ENCODE peak calls at places on chromosomes 4 and X, in nine cellular contexts. One of them, this sample, is unnamed.

GRCh38 chrX:78024349-78025108 is 55.1 kb upstream of the PGAM4 start:
- DNase-seq in neuronal stem cell: no peak
- DNase-seq in left ventricle myocardium inferior: peak; percentile 13
- DNase-seq in Karpas-422: peak; percentile 69
- DNase-seq in H9: peak; percentile 37
- DNase-seq in endodermal cell: peak; percentile 53
- DNase-seq in hepatocyte: peak; percentile 10
- DNase-seq in right atrium auricular region: no peak
- DNase-seq in heart right ventricle: peak; percentile 8
- DNase-seq in this sample: peak; percentile 2

GRCh38 chr4:151359576-151359975 is 34.2 kb upstream of the SH3D19 start:
- DNase-seq in neuronal stem cell: no peak
- DNase-seq in left ventricle myocardium inferior: no peak
- DNase-seq in Karpas-422: no peak
- DNase-seq in H9: no peak
- DNase-seq in endodermal cell: no peak
- DNase-seq in hepatocyte: no peak
- DNase-seq in right atrium auricular region: no peak
- DNase-seq in heart right ventricle: no peak
- DNase-seq in this sample: no peak

GRCh38 chr4:56055027-56055976 is 106.6 kb downstream of the CEP135 start:
- DNase-seq in neuronal stem cell: peak; percentile 24
- DNase-seq in left ventricle myocardium inferior: no peak
- DNase-seq in Karpas-422: no peak
- DNase-seq in H9: no peak
- DNase-seq in endodermal cell: peak; percentile 65
- DNase-seq in hepatocyte: peak; percentile 27
- DNase-seq in right atrium auricular region: no peak
- DNase-seq in heart right ventricle: no peak
- DNase-seq in this sample: no peak

GRCh38 chr4:112330921-112331320 is 33.8 kb downstream of the ALPK1 start:
- DNase-seq in neuronal stem cell: no peak
- DNase-seq in left ventricle myocardium inferior: no peak
- DNase-seq in Karpas-422: no peak
- DNase-seq in H9: no peak
- DNase-seq in endodermal cell: no peak
- DNase-seq in hepatocyte: no peak
- DNase-seq in right atrium auricular region: no peak
- DNase-seq in heart right ventricle: no peak
- DNase-seq in this sample: no peak

GRCh38 chr4:66475596-66475995 is 805.3 kb upstream of the EPHA5 start:
- DNase-seq in neuronal stem cell: no peak
- DNase-seq in left ventricle myocardium inferior: no peak
- DNase-seq in Karpas-422: no peak
- DNase-seq in H9: no peak
- DNase-seq in endodermal cell: no peak
- DNase-seq in hepatocyte: no peak
- DNase-seq in right atrium auricular region: no peak
- DNase-seq in heart right ventricle: no peak
- DNase-seq in this sample: no peak

GRCh38 chr4:27861802-27862201 is 1001.2 kb downstream of the STIM2 start:
- DNase-seq in neuronal stem cell: no peak
- DNase-seq in left ventricle myocardium inferior: no peak
- DNase-seq in Karpas-422: no peak
- DNase-seq in H9: no peak
- DNase-seq in endodermal cell: no peak
- DNase-seq in hepatocyte: no peak
- DNase-seq in right atrium auricular region: no peak
- DNase-seq in heart right ventricle: no peak
- DNase-seq in this sample: no peak

GRCh38 chr4:20395160-20395773 is 143.6 kb downstream of the SLIT2 start:
- DNase-seq in neuronal stem cell: peak; percentile 42
- DNase-seq in left ventricle myocardium inferior: no peak
- DNase-seq in Karpas-422: peak; percentile 70
- DNase-seq in H9: peak; percentile 72
- DNase-seq in endodermal cell: peak; percentile 90
- DNase-seq in hepatocyte: peak; percentile 52
- DNase-seq in right atrium auricular region: no peak
- DNase-seq in heart right ventricle: no peak
- DNase-seq in this sample: peak; percentile 73

GRCh38 chr4:41307633-41308032 is 50.9 kb downstream of the UCHL1 start:
- DNase-seq in neuronal stem cell: no peak
- DNase-seq in left ventricle myocardium inferior: no peak
- DNase-seq in Karpas-422: no peak
- DNase-seq in H9: no peak
- DNase-seq in endodermal cell: no peak
- DNase-seq in hepatocyte: no peak
- DNase-seq in right atrium auricular region: no peak
- DNase-seq in heart right ventricle: no peak
- DNase-seq in this sample: no peak

DNA sequence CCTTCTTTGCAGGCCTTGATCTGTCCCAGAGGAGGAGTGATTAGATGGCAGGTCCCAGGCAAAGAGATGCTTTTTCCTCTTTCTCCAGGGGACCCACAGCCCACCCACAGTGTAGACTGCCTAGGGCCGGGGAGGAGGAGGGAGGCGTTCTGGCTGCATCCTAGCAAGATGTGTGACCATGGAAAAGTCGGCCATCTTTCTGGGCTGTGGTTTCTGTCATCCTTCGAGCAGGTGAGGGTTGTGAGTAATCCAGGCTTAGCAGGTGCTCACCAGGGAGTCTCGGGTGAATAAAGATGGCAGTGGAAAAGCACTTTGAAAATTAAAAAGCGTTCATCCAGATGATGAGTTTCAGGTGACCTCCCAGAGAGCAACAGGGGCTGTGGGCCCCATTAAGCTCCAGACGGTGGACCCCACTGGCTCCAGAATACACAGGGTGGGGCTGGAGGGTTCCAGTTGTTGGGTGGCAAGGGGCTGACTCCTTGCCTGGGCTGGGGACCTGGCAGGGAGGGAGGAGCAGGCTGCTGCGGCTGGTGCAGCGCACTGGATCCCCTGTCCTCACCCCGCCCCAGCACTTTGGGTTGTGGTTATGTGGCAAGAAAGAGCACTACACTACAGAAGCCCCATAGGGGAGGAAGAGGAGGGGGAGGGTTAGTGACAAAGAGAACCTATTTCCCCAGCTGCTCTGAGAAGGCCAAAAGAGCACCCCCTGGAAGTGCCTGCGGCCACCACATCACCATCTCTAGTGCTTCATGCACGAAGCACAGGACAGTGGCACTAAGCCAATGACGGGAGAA is 23.7 kb downstream of the ELF4 start:
- DNase-seq in neuronal stem cell: no peak
- DNase-seq in left ventricle myocardium inferior: no peak
- DNase-seq in Karpas-422: peak; percentile 67
- DNase-seq in H9: no peak
- DNase-seq in endodermal cell: no peak
- DNase-seq in hepatocyte: no peak
- DNase-seq in right atrium auricular region: no peak
- DNase-seq in heart right ventricle: no peak
- DNase-seq in this sample: no peak
- H3K4me1 ChIP-seq in neuronal stem cell: peaks cover 2% of the 10 kb centered on the region
- H3K4me1 ChIP-seq in left ventricle myocardium inferior: peaks cover 29% of the 10 kb centered on the region
- H3K4me1 ChIP-seq in Karpas-422: peaks cover 75% of the 10 kb centered on the region
- H3K4me1 ChIP-seq in H9: peaks cover 3% of the 10 kb centered on the region
- H3K4me1 ChIP-seq in endodermal cell: no peaks in the 10 kb centered on the region
- H3K4me1 ChIP-seq in hepatocyte: peaks cover 4% of the 10 kb centered on the region
- H3K4me1 ChIP-seq in right atrium auricular region: peaks cover 35% of the 10 kb centered on the region
- H3K4me1 ChIP-seq in heart right ventricle: no peaks in the 10 kb centered on the region
- H3K4me1 ChIP-seq in this sample: no peaks in the 10 kb centered on the region

GRCh38 chr4:101347267-101347556 is at the start of gene PPP3CA:
- DNase-seq in neuronal stem cell: no peak
- DNase-seq in left ventricle myocardium inferior: no peak
- DNase-seq in Karpas-422: no peak
- DNase-seq in H9: no peak
- DNase-seq in endodermal cell: no peak
- DNase-seq in hepatocyte: no peak
- DNase-seq in right atrium auricular region: no peak
- DNase-seq in heart right ventricle: no peak
- DNase-seq in this sample: no peak

GRCh38 chr4:101345596-101346311 is 1.6 kb downstream of the PPP3CA start:
- DNase-seq in neuronal stem cell: peak; percentile 56
- DNase-seq in left ventricle myocardium inferior: peak; percentile 74
- DNase-seq in Karpas-422: peak; percentile 59
- DNase-seq in H9: peak; percentile 42
- DNase-seq in endodermal cell: peak; percentile 75
- DNase-seq in hepatocyte: peak; percentile 76
- DNase-seq in right atrium auricular region: no peak
- DNase-seq in heart right ventricle: peak; percentile 69
- DNase-seq in this sample: peak; percentile 61

GRCh38 chr4:101346312-101346561 is 1.1 kb downstream of the PPP3CA start:
- DNase-seq in neuronal stem cell: no peak
- DNase-seq in left ventricle myocardium inferior: no peak
- DNase-seq in Karpas-422: no peak
- DNase-seq in H9: no peak
- DNase-seq in endodermal cell: no peak
- DNase-seq in hepatocyte: no peak
- DNase-seq in right atrium auricular region: no peak
- DNase-seq in heart right ventricle: no peak
- DNase-seq in this sample: no peak

GRCh38 chr4:101347557-101348366 is 436 bp upstream of the PPP3CA start:
- DNase-seq in neuronal stem cell: peak; percentile 97
- DNase-seq in left ventricle myocardium inferior: peak; percentile 99
- DNase-seq in Karpas-422: peak; percentile 99
- DNase-seq in H9: peak; percentile 97
- DNase-seq in endodermal cell: peak; percentile 100
- DNase-seq in hepatocyte: peak; percentile 98
- DNase-seq in right atrium auricular region: peak; percentile 98
- DNase-seq in heart right ventricle: peak; percentile 100
- DNase-seq in this sample: peak; percentile 97

GRCh38 chr4:101346562-101347266 is 612 bp downstream of the PPP3CA start:
- DNase-seq in neuronal stem cell: peak; percentile 57
- DNase-seq in left ventricle myocardium inferior: peak; percentile 61
- DNase-seq in Karpas-422: peak; percentile 79
- DNase-seq in H9: peak; percentile 52
- DNase-seq in endodermal cell: peak; percentile 86
- DNase-seq in hepatocyte: peak; percentile 77
- DNase-seq in right atrium auricular region: peak; percentile 61
- DNase-seq in heart right ventricle: peak; percentile 60
- DNase-seq in this sample: peak; percentile 80
- H3K4me1 ChIP-seq in neuronal stem cell: peaks cover 6% of the 10 kb centered on the region
- H3K4me1 ChIP-seq in left ventricle myocardium inferior: peaks cover 49% of the 10 kb centered on the region
- H3K4me1 ChIP-seq in Karpas-422: peaks cover 22% of the 10 kb centered on the region
- H3K4me1 ChIP-seq in H9: peaks cover 3% of the 10 kb centered on the region
- H3K4me1 ChIP-seq in endodermal cell: no peaks in the 10 kb centered on the region
- H3K4me1 ChIP-seq in hepatocyte: peaks cover 11% of the 10 kb centered on the region
- H3K4me1 ChIP-seq in right atrium auricular region: peaks cover 9% of the 10 kb centered on the region
- H3K4me1 ChIP-seq in heart right ventricle: no peaks in the 10 kb centered on the region
- H3K4me1 ChIP-seq in this sample: peaks cover 17% of the 10 kb centered on the region

DNA sequence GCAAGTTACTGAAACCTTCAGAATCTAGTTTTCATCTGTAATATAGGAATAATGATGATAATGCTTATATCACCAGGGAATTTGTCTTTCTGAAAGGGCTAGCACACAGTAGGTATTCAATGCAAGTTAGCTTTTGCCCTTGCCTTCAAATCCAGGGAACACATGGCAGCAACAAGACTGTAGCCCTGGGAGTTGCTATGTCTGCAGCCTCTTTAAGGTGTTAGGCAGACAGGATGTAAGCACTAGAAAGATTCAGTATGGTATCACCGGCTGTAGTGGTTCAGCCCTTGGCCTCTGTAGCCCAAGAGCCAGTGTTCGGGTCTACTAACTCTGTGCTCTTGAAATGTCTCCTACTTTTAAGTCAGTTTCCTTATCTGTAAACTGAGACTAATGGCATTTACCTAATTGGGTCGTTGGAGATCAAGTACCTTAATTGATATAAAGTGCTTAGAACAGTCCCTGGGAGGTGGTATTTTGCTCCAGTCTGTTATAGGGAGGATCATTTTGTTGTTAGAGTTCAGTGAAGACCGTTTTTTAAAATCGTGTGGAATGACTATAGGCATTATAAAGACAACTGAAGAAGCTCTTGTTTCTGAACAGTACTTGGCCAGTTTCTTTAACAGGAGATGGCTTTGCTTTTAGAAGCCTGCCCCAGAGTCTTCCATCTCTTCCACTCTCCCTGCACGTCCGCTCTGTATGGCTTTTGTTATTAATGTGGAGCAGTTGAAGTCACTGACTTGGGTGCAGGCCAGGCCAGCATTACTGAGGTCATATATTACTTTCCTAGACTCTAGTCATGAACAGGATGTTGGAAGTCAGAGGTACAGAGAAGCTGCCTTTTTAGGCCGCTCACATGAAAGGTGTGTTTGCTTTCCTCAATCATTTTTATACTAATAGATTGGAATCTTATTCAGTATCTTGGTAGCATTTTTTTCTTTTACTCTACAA is 44.8 kb downstream of the GAB1 start:
- DNase-seq in neuronal stem cell: no peak
- DNase-seq in left ventricle myocardium inferior: peak; percentile 89
- DNase-seq in Karpas-422: no peak
- DNase-seq in H9: no peak
- DNase-seq in endodermal cell: no peak
- DNase-seq in hepatocyte: peak; percentile 58
- DNase-seq in right atrium auricular region: peak; percentile 94
- DNase-seq in heart right ventricle: peak; percentile 75
- DNase-seq in this sample: no peak
- H3K4me1 ChIP-seq in neuronal stem cell: peaks cover 11% of the 10 kb centered on the region
- H3K4me1 ChIP-seq in left ventricle myocardium inferior: peaks cover 98% of the 10 kb centered on the region
- H3K4me1 ChIP-seq in Karpas-422: no peaks in the 10 kb centered on the region
- H3K4me1 ChIP-seq in H9: peaks cover 8% of the 10 kb centered on the region
- H3K4me1 ChIP-seq in endodermal cell: peaks cover 4% of the 10 kb centered on the region
- H3K4me1 ChIP-seq in hepatocyte: peaks cover 38% of the 10 kb centered on the region
- H3K4me1 ChIP-seq in right atrium auricular region: peaks cover 90% of the 10 kb centered on the region
- H3K4me1 ChIP-seq in heart right ventricle: peaks cover 17% of the 10 kb centered on the region
- H3K4me1 ChIP-seq in this sample: peaks cover 7% of the 10 kb centered on the region

GRCh38 chr4:141810702-141811365 is 174.5 kb downstream of the IL15 start:
- DNase-seq in neuronal stem cell: no peak
- DNase-seq in left ventricle myocardium inferior: no peak
- DNase-seq in Karpas-422: no peak
- DNase-seq in H9: no peak
- DNase-seq in endodermal cell: no peak
- DNase-seq in hepatocyte: no peak
- DNase-seq in right atrium auricular region: no peak
- DNase-seq in heart right ventricle: no peak
- DNase-seq in this sample: no peak

GRCh38 chr4:141814499-141814898 is 178.1 kb downstream of the IL15 start:
- DNase-seq in neuronal stem cell: no peak
- DNase-seq in left ventricle myocardium inferior: no peak
- DNase-seq in Karpas-422: no peak
- DNase-seq in H9: no peak
- DNase-seq in endodermal cell: no peak
- DNase-seq in hepatocyte: no peak
- DNase-seq in right atrium auricular region: no peak
- DNase-seq in heart right ventricle: no peak
- DNase-seq in this sample: no peak

GRCh38 chr4:141807073-141807472 is 170.7 kb downstream of the IL15 start:
- DNase-seq in neuronal stem cell: no peak
- DNase-seq in left ventricle myocardium inferior: no peak
- DNase-seq in Karpas-422: no peak
- DNase-seq in H9: no peak
- DNase-seq in endodermal cell: no peak
- DNase-seq in hepatocyte: no peak
- DNase-seq in right atrium auricular region: no peak
- DNase-seq in heart right ventricle: no peak
- DNase-seq in this sample: no peak

GRCh38 chr4:141807501-141807900 is 171.1 kb downstream of the IL15 start:
- DNase-seq in neuronal stem cell: no peak
- DNase-seq in left ventricle myocardium inferior: no peak
- DNase-seq in Karpas-422: no peak
- DNase-seq in H9: no peak
- DNase-seq in endodermal cell: no peak
- DNase-seq in hepatocyte: no peak
- DNase-seq in right atrium auricular region: no peak
- DNase-seq in heart right ventricle: no peak
- DNase-seq in this sample: no peak

DNA sequence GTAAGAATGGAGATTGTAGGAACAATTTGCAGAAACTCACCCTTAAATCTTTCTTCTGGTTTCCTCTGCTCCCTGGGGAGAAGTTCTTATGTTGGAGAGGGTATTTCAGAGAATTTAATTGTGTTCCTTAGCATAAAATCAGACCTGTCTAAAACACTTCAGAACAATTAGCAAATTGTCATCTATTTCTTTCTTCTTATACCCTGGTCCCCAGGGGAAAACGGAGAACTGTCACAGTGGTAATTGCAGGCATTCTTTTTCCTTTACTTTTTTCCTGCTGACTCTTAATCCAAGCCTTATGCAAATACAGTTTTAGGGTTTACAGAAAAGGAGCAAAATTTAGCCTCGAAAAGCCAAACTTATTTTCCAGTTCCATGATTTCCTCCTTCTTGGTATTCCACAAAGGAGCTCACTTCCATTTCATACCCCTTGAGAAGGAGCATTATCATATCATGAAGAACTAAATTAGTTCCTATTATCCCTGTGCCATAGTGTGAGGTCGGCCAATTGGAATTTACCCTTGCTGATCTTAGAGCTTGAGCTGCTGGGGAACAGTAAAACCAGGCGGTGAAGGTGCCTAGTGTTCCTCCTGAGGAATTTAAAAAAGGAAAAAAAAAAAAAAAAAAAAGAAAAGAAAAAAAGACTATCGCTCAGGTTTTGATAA is 173.8 kb downstream of the IL15 start:
- DNase-seq in neuronal stem cell: no peak
- DNase-seq in left ventricle myocardium inferior: no peak
- DNase-seq in Karpas-422: no peak
- DNase-seq in H9: no peak
- DNase-seq in endodermal cell: peak; percentile 61
- DNase-seq in hepatocyte: no peak
- DNase-seq in right atrium auricular region: no peak
- DNase-seq in heart right ventricle: no peak
- DNase-seq in this sample: peak; percentile 27
- H3K4me1 ChIP-seq in neuronal stem cell: peaks cover 3% of the 10 kb centered on the region
- H3K4me1 ChIP-seq in left ventricle myocardium inferior: no peaks in the 10 kb centered on the region
- H3K4me1 ChIP-seq in Karpas-422: no peaks in the 10 kb centered on the region
- H3K4me1 ChIP-seq in H9: peaks cover 3% of the 10 kb centered on the region
- H3K4me1 ChIP-seq in endodermal cell: no peaks in the 10 kb centered on the region
- H3K4me1 ChIP-seq in hepatocyte: no peaks in the 10 kb centered on the region
- H3K4me1 ChIP-seq in right atrium auricular region: no peaks in the 10 kb centered on the region
- H3K4me1 ChIP-seq in heart right ventricle: no peaks in the 10 kb centered on the region
- H3K4me1 ChIP-seq in this sample: peaks cover 21% of the 10 kb centered on the region